ENCODE peak calls at places on chromosomes 5 and 9, in eight cellular contexts. One of them, this sample, is unnamed.

GRCh38 chr5:13034048-13034447 is 910.4 kb downstream of the DNAH5 start:
- DNase-seq in breast epithelium: no peak
- DNase-seq in HepG2: no peak
- DNase-seq in tibial nerve: no peak
- DNase-seq in stomach: no peak
- DNase-seq in right lobe of liver: no peak
- DNase-seq in sigmoid colon: no peak
- DNase-seq in heart left ventricle: no peak
- DNase-seq in this sample: no peak

GRCh38 chr9:14692918-14693861 is at the start of gene ZDHHC21:
- DNase-seq in breast epithelium: peak; percentile 36
- DNase-seq in HepG2: peak; percentile 20
- DNase-seq in tibial nerve: peak; percentile 28
- DNase-seq in stomach: peak; percentile 78
- DNase-seq in right lobe of liver: peak; percentile 81
- DNase-seq in sigmoid colon: peak; percentile 83
- DNase-seq in heart left ventricle: peak; percentile 83
- DNase-seq in this sample: peak; percentile 91

GRCh38 chr5:37615184-37615583 is 224.7 kb downstream of the GDNF start:
- DNase-seq in breast epithelium: no peak
- DNase-seq in HepG2: no peak
- DNase-seq in tibial nerve: no peak
- DNase-seq in stomach: no peak
- DNase-seq in right lobe of liver: no peak
- DNase-seq in sigmoid colon: no peak
- DNase-seq in heart left ventricle: no peak
- DNase-seq in this sample: no peak

GRCh38 chr5:43565043-43565442 is 8.2 kb upstream of the PAIP1 start:
- DNase-seq in breast epithelium: no peak
- DNase-seq in HepG2: no peak
- DNase-seq in tibial nerve: no peak
- DNase-seq in stomach: no peak
- DNase-seq in right lobe of liver: no peak
- DNase-seq in sigmoid colon: no peak
- DNase-seq in heart left ventricle: no peak
- DNase-seq in this sample: no peak

GRCh38 chr5:52987711-52988329 is 1.3 kb upstream of the ITGA2 start:
- DNase-seq in breast epithelium: peak; percentile 22
- DNase-seq in HepG2: peak; percentile 48
- DNase-seq in tibial nerve: no peak
- DNase-seq in stomach: no peak
- DNase-seq in right lobe of liver: no peak
- DNase-seq in sigmoid colon: no peak
- DNase-seq in heart left ventricle: no peak
- DNase-seq in this sample: no peak

GRCh38 chr5:154215531-154215930 is 25.0 kb downstream of the GALNT10 start:
- DNase-seq in breast epithelium: no peak
- DNase-seq in HepG2: no peak
- DNase-seq in tibial nerve: no peak
- DNase-seq in stomach: no peak
- DNase-seq in right lobe of liver: no peak
- DNase-seq in sigmoid colon: no peak
- DNase-seq in heart left ventricle: no peak
- DNase-seq in this sample: no peak

GRCh38 chr5:174721522-174722432 is 2.6 kb upstream of the MSX2 start:
- DNase-seq in breast epithelium: no peak
- DNase-seq in HepG2: no peak
- DNase-seq in tibial nerve: no peak
- DNase-seq in stomach: no peak
- DNase-seq in right lobe of liver: no peak
- DNase-seq in sigmoid colon: peak; percentile 2
- DNase-seq in heart left ventricle: no peak
- DNase-seq in this sample: no peak

GRCh38 chr9:98789765-98790600 is 6.4 kb downstream of the ANKS6 start:
- DNase-seq in breast epithelium: no peak
- DNase-seq in HepG2: no peak
- DNase-seq in tibial nerve: no peak
- DNase-seq in stomach: no peak
- DNase-seq in right lobe of liver: no peak
- DNase-seq in sigmoid colon: no peak
- DNase-seq in heart left ventricle: no peak
- DNase-seq in this sample: no peak

GRCh38 chr9:113622600-113623400 is 159.3 kb downstream of the RGS3 start:
- DNase-seq in breast epithelium: no peak
- DNase-seq in HepG2: peak; percentile 74
- DNase-seq in tibial nerve: no peak
- DNase-seq in stomach: no peak
- DNase-seq in right lobe of liver: peak; percentile 58
- DNase-seq in sigmoid colon: peak; percentile 62
- DNase-seq in heart left ventricle: peak; percentile 61
- DNase-seq in this sample: no peak

GRCh38 chr9:120436937-120437592 is 142.9 kb downstream of the CDK5RAP2 start:
- DNase-seq in breast epithelium: no peak
- DNase-seq in HepG2: no peak
- DNase-seq in tibial nerve: peak; percentile 10
- DNase-seq in stomach: peak; percentile 36
- DNase-seq in right lobe of liver: peak; percentile 37
- DNase-seq in sigmoid colon: peak; percentile 66
- DNase-seq in heart left ventricle: peak; percentile 45
- DNase-seq in this sample: no peak

GRCh38 chr5:95858661-95859326 is 36.3 kb upstream of the GLRX start:
- DNase-seq in breast epithelium: peak; percentile 84
- DNase-seq in HepG2: peak; percentile 90
- DNase-seq in tibial nerve: peak; percentile 81
- DNase-seq in stomach: peak; percentile 90
- DNase-seq in right lobe of liver: peak; percentile 94
- DNase-seq in sigmoid colon: peak; percentile 96
- DNase-seq in heart left ventricle: peak; percentile 96
- DNase-seq in this sample: peak; percentile 98
- TF ChIP-seq POLR2A in breast epithelium: no peak
- TF ChIP-seq POLR2A in HepG2: peak; percentile 28
- TF ChIP-seq POLR2A in tibial nerve: no peak
- TF ChIP-seq POLR2A in stomach: no peak
- TF ChIP-seq POLR2A in right lobe of liver: peak; percentile 44
- TF ChIP-seq POLR2A in sigmoid colon: no peak
- TF ChIP-seq POLR2A in heart left ventricle: no peak
- TF ChIP-seq POLR2A in this sample: no peak

DNA sequence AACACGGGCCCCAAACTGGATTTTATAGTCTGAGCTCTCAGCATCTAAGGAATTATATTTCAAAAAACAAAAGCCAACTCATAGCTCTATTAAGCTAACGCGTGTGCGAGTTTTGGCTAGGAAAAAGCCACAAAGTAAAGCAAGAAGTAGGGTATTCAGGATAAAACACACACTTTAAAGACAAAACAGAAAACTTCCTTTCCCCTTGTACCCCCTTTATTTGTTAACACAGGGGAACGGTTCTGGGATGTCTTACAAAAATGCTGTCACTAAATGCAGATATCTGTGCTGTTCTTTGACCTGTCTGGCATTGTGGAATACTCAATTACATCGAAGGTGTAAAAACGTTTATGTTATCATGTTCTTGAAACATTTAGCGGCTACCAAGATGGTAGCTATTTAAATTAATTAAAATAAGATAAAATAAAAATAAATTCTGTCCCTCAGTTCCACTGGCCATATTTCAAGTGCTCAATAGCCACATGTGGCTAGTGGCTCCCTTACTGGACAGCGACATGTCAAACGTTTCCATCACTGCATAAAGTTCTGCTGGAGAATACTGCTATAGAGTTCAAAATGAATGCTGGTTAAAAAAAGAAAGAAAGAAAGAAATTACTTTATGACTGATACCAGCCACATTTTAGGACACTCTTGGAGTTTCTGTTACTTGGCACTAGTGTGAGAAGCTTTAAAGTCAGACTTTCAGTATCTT is 7.2 kb upstream of the MEF2C start:
- DNase-seq in breast epithelium: no peak
- DNase-seq in HepG2: no peak
- DNase-seq in tibial nerve: no peak
- DNase-seq in stomach: no peak
- DNase-seq in right lobe of liver: no peak
- DNase-seq in sigmoid colon: no peak
- DNase-seq in heart left ventricle: no peak
- DNase-seq in this sample: no peak
- H3K4me3 ChIP-seq in breast epithelium: peak overlapping the region; percentile 72
- H3K4me3 ChIP-seq in HepG2: no peak overlapping the region
- H3K4me3 ChIP-seq in tibial nerve: peak overlapping the region; percentile 47
- H3K4me3 ChIP-seq in stomach: peak overlapping the region; percentile 54
- H3K4me3 ChIP-seq in right lobe of liver: peak overlapping the region; percentile 36
- H3K4me3 ChIP-seq in sigmoid colon: peak overlapping the region; percentile 54
- H3K4me3 ChIP-seq in heart left ventricle: peak overlapping the region; percentile 65
- H3K4me3 ChIP-seq in this sample: peak overlapping the region; percentile 47

GRCh38 chr5:130546216-130546615 is 618.8 kb downstream of the HINT1 start:
- DNase-seq in breast epithelium: no peak
- DNase-seq in HepG2: no peak
- DNase-seq in tibial nerve: no peak
- DNase-seq in stomach: no peak
- DNase-seq in right lobe of liver: no peak
- DNase-seq in sigmoid colon: no peak
- DNase-seq in heart left ventricle: no peak
- DNase-seq in this sample: no peak

GRCh38 chr5:130541617-130542221 is 623.3 kb downstream of the HINT1 start:
- DNase-seq in breast epithelium: no peak
- DNase-seq in HepG2: no peak
- DNase-seq in tibial nerve: no peak
- DNase-seq in stomach: no peak
- DNase-seq in right lobe of liver: no peak
- DNase-seq in sigmoid colon: no peak
- DNase-seq in heart left ventricle: no peak
- DNase-seq in this sample: no peak

GRCh38 chr5:130549884-130550552 is 615.0 kb downstream of the HINT1 start:
- DNase-seq in breast epithelium: no peak
- DNase-seq in HepG2: peak; percentile 3
- DNase-seq in tibial nerve: no peak
- DNase-seq in stomach: no peak
- DNase-seq in right lobe of liver: no peak
- DNase-seq in sigmoid colon: no peak
- DNase-seq in heart left ventricle: no peak
- DNase-seq in this sample: no peak

GRCh38 chr5:130550553-130550940 is 614.5 kb downstream of the HINT1 start:
- DNase-seq in breast epithelium: no peak
- DNase-seq in HepG2: no peak
- DNase-seq in tibial nerve: no peak
- DNase-seq in stomach: no peak
- DNase-seq in right lobe of liver: no peak
- DNase-seq in sigmoid colon: no peak
- DNase-seq in heart left ventricle: no peak
- DNase-seq in this sample: no peak

DNA sequence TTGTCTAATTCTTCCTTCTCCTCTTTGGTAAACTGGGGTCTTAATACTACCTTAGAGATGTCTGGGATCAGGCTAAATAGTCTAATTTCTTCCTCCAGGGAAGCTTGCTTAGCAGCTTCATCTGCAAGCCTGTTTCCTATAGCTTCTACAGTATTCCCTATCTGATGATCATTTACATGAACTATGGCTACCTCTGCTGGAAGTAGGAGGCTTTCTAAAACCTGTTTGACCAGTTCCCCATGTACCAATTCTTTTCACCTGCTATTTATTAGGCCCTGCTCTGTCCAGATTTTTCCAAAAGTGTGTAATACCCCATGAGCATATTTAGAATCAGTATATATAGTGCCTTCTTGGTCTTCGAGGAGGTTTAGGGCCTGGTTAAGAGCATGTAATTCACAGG is 619.8 kb downstream of the HINT1 start:
- DNase-seq in breast epithelium: no peak
- DNase-seq in HepG2: no peak
- DNase-seq in tibial nerve: no peak
- DNase-seq in stomach: no peak
- DNase-seq in right lobe of liver: no peak
- DNase-seq in sigmoid colon: no peak
- DNase-seq in heart left ventricle: no peak
- DNase-seq in this sample: no peak
- TF ChIP-seq CTCF in breast epithelium: no peak
- TF ChIP-seq CTCF in HepG2: peak; percentile 32
- TF ChIP-seq CTCF in tibial nerve: no peak
- TF ChIP-seq CTCF in stomach: no peak
- TF ChIP-seq CTCF in right lobe of liver: no peak
- TF ChIP-seq CTCF in sigmoid colon: no peak
- TF ChIP-seq CTCF in heart left ventricle: no peak
- TF ChIP-seq CTCF in this sample: no peak

GRCh38 chr5:126595486-126596083 is 566 bp upstream of the ALDH7A1 start:
- DNase-seq in breast epithelium: no peak
- DNase-seq in HepG2: no peak
- DNase-seq in tibial nerve: no peak
- DNase-seq in stomach: no peak
- DNase-seq in right lobe of liver: no peak
- DNase-seq in sigmoid colon: no peak
- DNase-seq in heart left ventricle: no peak
- DNase-seq in this sample: no peak

GRCh38 chr5:126591549-126591948 is 3.5 kb downstream of the ALDH7A1 start:
- DNase-seq in breast epithelium: no peak
- DNase-seq in HepG2: no peak
- DNase-seq in tibial nerve: no peak
- DNase-seq in stomach: no peak
- DNase-seq in right lobe of liver: no peak
- DNase-seq in sigmoid colon: no peak
- DNase-seq in heart left ventricle: no peak
- DNase-seq in this sample: no peak

GRCh38 chr5:126594077-126594476 is 942 bp downstream of the ALDH7A1 start:
- DNase-seq in breast epithelium: peak; percentile 43
- DNase-seq in HepG2: no peak
- DNase-seq in tibial nerve: no peak
- DNase-seq in stomach: no peak
- DNase-seq in right lobe of liver: no peak
- DNase-seq in sigmoid colon: no peak
- DNase-seq in heart left ventricle: no peak
- DNase-seq in this sample: no peak

GRCh38 chr5:126597156-126597555 is 2.1 kb upstream of the ALDH7A1 start:
- DNase-seq in breast epithelium: no peak
- DNase-seq in HepG2: peak; percentile 83
- DNase-seq in tibial nerve: no peak
- DNase-seq in stomach: no peak
- DNase-seq in right lobe of liver: no peak
- DNase-seq in sigmoid colon: no peak
- DNase-seq in heart left ventricle: no peak
- DNase-seq in this sample: no peak

DNA sequence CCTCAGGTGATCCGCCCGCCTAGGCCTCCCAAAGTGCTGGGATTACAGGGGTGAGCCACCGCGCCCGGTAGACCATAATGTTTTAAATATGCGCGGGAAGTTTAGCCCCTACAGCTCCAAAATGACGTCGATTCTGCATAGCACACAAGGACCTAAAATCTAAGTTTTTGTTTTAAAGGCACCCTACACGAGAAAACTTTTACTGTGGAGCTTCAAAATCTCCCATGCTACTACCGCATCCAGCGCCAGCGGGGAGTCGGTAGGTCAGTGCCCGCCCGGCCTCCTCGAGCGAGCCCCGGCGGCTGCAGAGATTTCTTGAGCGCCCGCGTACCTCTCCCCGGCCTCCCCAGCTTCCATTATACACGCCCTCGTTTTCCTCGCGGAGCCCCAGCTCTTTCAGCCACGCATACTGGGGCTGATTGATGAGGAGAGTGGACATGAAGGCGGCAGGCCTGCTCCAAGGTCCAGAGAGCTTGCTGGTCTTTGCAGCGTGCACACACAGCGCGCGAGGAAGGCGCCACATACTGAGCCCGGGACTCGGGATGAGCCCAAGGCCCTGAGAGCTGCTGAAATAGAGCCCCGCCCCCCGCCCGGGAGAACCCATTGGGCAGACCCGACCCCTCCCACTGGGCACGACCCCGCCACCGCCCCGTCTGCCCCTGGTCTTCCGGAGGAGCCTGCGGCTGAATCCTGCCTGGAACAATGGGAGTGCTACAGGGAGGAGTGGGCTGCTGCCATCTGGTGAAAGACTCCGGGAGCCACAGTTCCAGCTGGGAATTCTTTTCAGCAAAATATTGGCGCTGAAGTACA is at the start of gene ALDH7A1:
- DNase-seq in breast epithelium: peak; percentile 84
- DNase-seq in HepG2: peak; percentile 95
- DNase-seq in tibial nerve: peak; percentile 82
- DNase-seq in stomach: peak; percentile 89
- DNase-seq in right lobe of liver: peak; percentile 95
- DNase-seq in sigmoid colon: peak; percentile 93
- DNase-seq in heart left ventricle: peak; percentile 95
- DNase-seq in this sample: peak; percentile 97
- TF ChIP-seq POLR2A in breast epithelium: no peak
- TF ChIP-seq POLR2A in HepG2: peak; percentile 98
- TF ChIP-seq POLR2A in tibial nerve: peak; percentile 51
- TF ChIP-seq POLR2A in stomach: no peak
- TF ChIP-seq POLR2A in right lobe of liver: peak; percentile 91
- TF ChIP-seq POLR2A in sigmoid colon: no peak
- TF ChIP-seq POLR2A in heart left ventricle: no peak
- TF ChIP-seq POLR2A in this sample: no peak